ENCODE peak calls at places on chromosomes 2 and 18, in four cellular contexts. I is thoracic aorta; R is esophagus squamous epithelium; N is CD4-positive, alpha-beta T cell. K is an unnamed sample.

GRCh38 chr2:232322560-232323327 is 55.8 kb upstream of the ALPP start:
- DNase-seq in I (no peak), R (no peak), N (no peak), K (no peak)

GRCh38 chr18:76493213-76494107 is 1.6 kb downstream of the ZNF516 start:
- DNase-seq in I (no peak), R (no peak), N (no peak), K (no peak)

GRCh38 chr2:73701968-73702665 is 35.0 kb downstream of the TPRKB start:
- DNase-seq in I (no peak), R (no peak), N (no peak), K (no peak)

GRCh38 chr2:62586981-62587380 is 81.0 kb upstream of the TMEM17 start:
- DNase-seq in I (no peak), R (no peak), N (no peak), K (no peak)

GRCh38 chr2:172613035-172613434 is 57.1 kb downstream of the PDK1 start:
- DNase-seq in I (no peak), R (no peak), N (no peak), K (no peak)

GRCh38 chr2:149098722-149099121 is 60.2 kb downstream of the LYPD6B start:
- DNase-seq in I (no peak), R (no peak), N (no peak), K (no peak)

GRCh38 chr2:72137498-72138010 is 10.1 kb downstream of the CYP26B1 start:
- DNase-seq in I (no peak), R (no peak), N (peak), K (peak)

GRCh38 chr18:68436485-68436884 is 278.4 kb downstream of the TMX3 start:
- DNase-seq in I (no peak), R (no peak), N (no peak), K (no peak)

GRCh38 chr2:237354930-237355329 is 59.0 kb downstream of the COL6A3 start:
- DNase-seq in I (no peak), R (no peak), N (no peak), K (no peak)

GRCh38 chr18:3230401-3231334 is 10.9 kb upstream of the MYOM1 start:
- DNase-seq in I (no peak), R (no peak), N (no peak), K (no peak)

GRCh38 chr2:239140346-239141020 is 260.3 kb downstream of the HDAC4 start:
- DNase-seq in I (no peak), R (no peak), N (no peak), K (no peak)

GRCh38 chr18:53093650-53094049 is 753.7 kb downstream of the DCC start:
- DNase-seq in I (no peak), R (no peak), N (no peak), K (no peak)

GRCh38 chr18:11989966-11990380 is 8.7 kb downstream of the IMPA2 start:
- DNase-seq in I (no peak), R (no peak), N (no peak), K (no peak)

GRCh38 chr2:145751634-145752033 is 1231.7 kb upstream of the ZEB2 start:
- DNase-seq in I (no peak), R (no peak), N (no peak), K (peak)

GRCh38 chr2:234368861-234369261 is 128.0 kb downstream of the ARL4C start:
- DNase-seq in I (no peak), R (no peak), N (peak), K (peak)

GRCh38 chr2:28161466-28161865 is 231.2 kb upstream of the FOSL2 start:
- DNase-seq in I (no peak), R (no peak), N (no peak), K (no peak)

GRCh38 chr2:142892715-142893114 is 15.3 kb downstream of the KYNU start:
- DNase-seq in I (no peak), R (no peak), N (no peak), K (no peak)

GRCh38 chr2:8518986-8519669 is 162.7 kb upstream of the ID2 start:
- DNase-seq in I (no peak), R (no peak), N (no peak), K (no peak)

GRCh38 chr2:127573298-127573697 is 37.8 kb downstream of the MYO7B start:
- DNase-seq in I (no peak), R (no peak), N (no peak), K (no peak)

GRCh38 chr18:64100136-64100922 is 48.6 kb downstream of the LINC00305 start:
- DNase-seq in I (no peak), R (no peak), N (no peak), K (no peak)

GRCh38 chr2:63544017-63544627 is 44.2 kb downstream of the WDPCP start:
- DNase-seq in I (no peak), R (no peak), N (no peak), K (no peak)

GRCh38 chr2:136538489-136538888 is 226.9 kb upstream of the THSD7B start:
- DNase-seq in I (no peak), R (no peak), N (no peak), K (no peak)

GRCh38 chr18:49016648-49017539 is 66.1 kb upstream of the SMAD7 start:
- DNase-seq in I (no peak), R (no peak), N (no peak), K (no peak)

GRCh38 chr18:37658894-37659293 is 93.3 kb upstream of the CELF4 start:
- DNase-seq in I (no peak), R (no peak), N (no peak), K (no peak)
- H3K27ac ChIP-seq in I (no peak), R (no peak), N (no peak), K (no peak)

DNA sequence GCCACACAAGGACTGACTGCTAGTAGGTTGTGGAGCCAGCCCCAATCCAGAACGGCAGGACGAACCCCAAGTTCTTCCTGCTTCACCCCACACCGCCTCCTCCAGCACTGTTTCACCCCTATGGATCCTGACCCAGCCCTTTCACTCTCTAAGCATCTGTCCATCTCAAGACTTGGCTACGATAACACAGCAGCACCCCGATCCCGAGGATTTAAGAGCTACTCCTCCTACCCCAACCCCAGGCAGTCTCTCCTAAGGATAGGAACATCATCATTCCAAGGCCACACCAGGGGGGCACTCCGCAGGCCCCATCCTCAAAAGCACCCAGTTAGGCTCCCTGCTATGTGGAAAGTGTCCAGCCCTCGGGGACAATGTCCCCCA is 651 bp downstream of the KCTD18 start:
- DNase-seq in I (no peak), R (no peak), N (no peak), K (no peak)
- H3K27ac ChIP-seq in I (peak), R (peak), N (peak), K (peak)

GRCh38 chr2:176960736-176961135 is 251.9 kb upstream of the HNRNPA3 start:
- DNase-seq in I (no peak), R (no peak), N (no peak), K (no peak)

GRCh38 chr2:176959614-176960013 is 253.0 kb upstream of the HNRNPA3 start:
- DNase-seq in I (no peak), R (no peak), N (no peak), K (no peak)

GRCh38 chr2:176961759-176962158 is 250.8 kb upstream of the HNRNPA3 start:
- DNase-seq in I (no peak), R (no peak), N (no peak), K (no peak)

GRCh38 chr2:176956791-176957190 is 255.8 kb upstream of the HNRNPA3 start:
- DNase-seq in I (no peak), R (no peak), N (no peak), K (no peak)
- H3K27ac ChIP-seq in I (no peak), R (no peak), N (no peak), K (no peak)

DNA sequence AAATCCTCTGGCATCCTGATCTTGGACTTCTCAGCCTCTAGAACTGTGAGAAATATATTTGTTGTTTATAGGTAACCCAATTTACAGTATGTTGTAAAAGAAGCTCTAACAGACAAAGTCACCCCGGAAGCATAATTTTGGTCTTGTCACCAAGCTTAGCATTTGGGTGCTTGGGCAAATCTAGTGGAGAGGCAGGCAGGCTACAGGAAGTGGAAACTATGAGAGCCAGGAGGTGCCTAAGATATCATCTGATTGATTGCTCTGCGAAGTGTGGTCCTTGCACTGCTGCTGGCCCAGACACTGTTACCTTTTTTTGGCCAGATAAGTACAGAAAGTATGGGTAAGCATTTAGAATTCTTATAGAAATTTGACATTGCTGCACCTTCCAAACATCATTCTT is 102.9 kb downstream of the CDC42EP3 start:
- DNase-seq in I (no peak), R (no peak), N (no peak), K (no peak)
- H3K27ac ChIP-seq in I (peak), R (no peak), N (no peak), K (no peak)

GRCh38 chr18:70373062-70373519 is 84.2 kb downstream of the SOCS6 start:
- DNase-seq in I (no peak), R (no peak), N (no peak), K (no peak)

GRCh38 chr18:70371908-70372307 is 83.1 kb downstream of the SOCS6 start:
- DNase-seq in I (no peak), R (no peak), N (no peak), K (no peak)

GRCh38 chr18:70368903-70369302 is 80.1 kb downstream of the SOCS6 start:
- DNase-seq in I (no peak), R (no peak), N (no peak), K (no peak)

GRCh38 chr18:70372450-70373061 is 83.7 kb downstream of the SOCS6 start:
- DNase-seq in I (no peak), R (no peak), N (no peak), K (no peak)

GRCh38 chr18:70371085-70371735 is 82.4 kb downstream of the SOCS6 start:
- DNase-seq in I (no peak), R (no peak), N (no peak), K (no peak)
- H3K27ac ChIP-seq in I (no peak), R (no peak), N (no peak), K (no peak)

GRCh38 chr18:13308369-13308768 is 89.8 kb downstream of the LDLRAD4 start:
- DNase-seq in I (no peak), R (no peak), N (no peak), K (no peak)
- H3K27ac ChIP-seq in I (no peak), R (no peak), N (no peak), K (no peak)

K was measured in tibial nerve.